ENCODE peak calls at places on chromosomes 13 and 19, in five cellular contexts. A, K, M, H and E are unnamed samples.

GRCh38 chr13:19059016-19059780 is 122.4 kb downstream of the TUBA3C start:
- DNase-seq in A (no peak), K (no peak), M (no peak), H (no peak), E (no peak)

GRCh38 chr19:44955500-44956439 is 590 bp downstream of the CLPTM1 start:
- DNase-seq in A (no peak), K (no peak), M (no peak), H (no peak), E (peak)

GRCh38 chr13:82370306-82370705 is 1512.0 kb downstream of the SLITRK1 start:
- DNase-seq in A (no peak), K (peak), M (no peak), H (no peak), E (peak)

GRCh38 chr19:32357720-32358119 is 12.3 kb downstream of the ZNF507 start:
- DNase-seq in A (no peak), K (peak), M (no peak), H (no peak), E (no peak)

GRCh38 chr13:111031531-111031961 is 83.6 kb upstream of the ARHGEF7 start:
- DNase-seq in A (no peak), K (peak), M (no peak), H (peak), E (no peak)

GRCh38 chr13:104571890-104572229 is 1505.6 kb upstream of the SLC10A2 start:
- DNase-seq in A (no peak), K (no peak), M (no peak), H (no peak), E (no peak)

GRCh38 chr13:23963947-23964346 is 66.6 kb upstream of the C1QTNF9B start:
- DNase-seq in A (no peak), K (peak), M (no peak), H (no peak), E (peak)

GRCh38 chr19:12664406-12665280 is 1.9 kb downstream of the MAN2B1 start:
- DNase-seq in A (no peak), K (peak), M (no peak), H (no peak), E (no peak)

GRCh38 chr19:20471441-20471840 is 94.1 kb downstream of the ZNF737 start:
- DNase-seq in A (no peak), K (no peak), M (no peak), H (no peak), E (no peak)

GRCh38 chr19:30064021-30064699 is 122.1 kb downstream of the URI1 start:
- DNase-seq in A (no peak), K (no peak), M (no peak), H (no peak), E (no peak)

GRCh38 chr19:1360818-1361461 is 22.8 kb upstream of the NDUFS7 start:
- DNase-seq in A (no peak), K (peak), M (no peak), H (no peak), E (peak)
- H3K4me3 ChIP-seq in A (peak), K (peak), M (no peak), H (peak), E (no peak)

GRCh38 chr19:34347561-34348165 is 17.3 kb upstream of the GPI start:
- DNase-seq in A (no peak), K (no peak), M (no peak), H (no peak), E (no peak)
- H3K4me3 ChIP-seq in A (no peak), K (no peak), M (no peak), H (no peak), E (no peak)

DNA sequence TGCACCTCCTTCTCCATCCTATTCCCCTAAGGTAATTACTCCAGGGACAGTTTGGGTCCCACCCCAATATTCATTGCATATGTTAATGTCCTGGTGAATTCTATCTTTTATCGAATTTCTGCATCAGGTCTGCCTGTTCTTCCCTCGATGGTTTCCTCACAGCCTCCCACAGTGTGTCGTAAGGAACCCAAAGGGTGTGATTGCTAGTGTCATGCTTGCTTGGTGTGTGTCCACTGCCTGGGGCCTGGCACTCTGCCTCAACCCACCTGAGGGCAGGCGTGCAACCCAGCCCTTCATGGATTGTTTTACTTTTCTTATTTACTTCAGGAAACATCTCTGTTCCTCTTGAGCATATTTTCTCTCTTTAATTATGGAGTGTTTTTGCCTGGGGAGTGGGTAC is 60.2 kb upstream of the CYSLTR2 start:
- DNase-seq in A (no peak), K (no peak), M (no peak), H (no peak), E (no peak)
- H3K4me3 ChIP-seq in A (no peak), K (no peak), M (no peak), H (no peak), E (no peak)

GRCh38 chr13:30572859-30573275 is 44.9 kb upstream of the USPL1 start:
- DNase-seq in A (no peak), K (peak), M (no peak), H (no peak), E (peak)
- H3K4me3 ChIP-seq in A (peak), K (peak), M (no peak), H (peak), E (peak)

GRCh38 chr19:52474351-52475127 is 21.2 kb downstream of the ZNF578 start:
- DNase-seq in A (no peak), K (no peak), M (no peak), H (no peak), E (no peak)
- H3K4me3 ChIP-seq in A (no peak), K (no peak), M (no peak), H (no peak), E (no peak)